ENCODE peak calls at places on chromosome 6, in four cellular contexts. F is endothelial cell of umbilical vein, G is upper lobe of right lung, A is right atrium auricular region. K is an unnamed sample.

GRCh38 chr6:149769676-149770075 is 20.1 kb downstream of the PCMT1 start:
- DNase-seq in F (no peak), G (no peak), A (no peak), K (no peak)

GRCh38 chr6:128271011-128271410 is 249.4 kb downstream of the PTPRK start:
- DNase-seq in F (no peak), G (no peak), A (no peak), K (no peak)

GRCh38 chr6:146300540-146300939 is 243.1 kb upstream of the RAB32 start:
- DNase-seq in F (no peak), G (no peak), A (no peak), K (no peak)

GRCh38 chr6:48429610-48430009 is 318.6 kb upstream of the PTCHD4 start:
- DNase-seq in F (peak; percentile 3), G (no peak), A (no peak), K (no peak)

GRCh38 chr6:138234363-138234762 is 16.1 kb upstream of the PBOV1 start:
- DNase-seq in F (no peak), G (no peak), A (no peak), K (no peak)

GRCh38 chr6:149781715-149782114 is 32.2 kb downstream of the PCMT1 start:
- DNase-seq in F (no peak), G (no peak), A (no peak), K (no peak)

GRCh38 chr6:169961772-169962561 is 210.5 kb downstream of the ERMARD start:
- DNase-seq in F (peak; percentile 40), G (peak; percentile 67), A (peak; percentile 58), K (peak; percentile 26)

GRCh38 chr6:32982702-32983492 is 14.5 kb downstream of the BRD2 start:
- DNase-seq in F (no peak), G (no peak), A (no peak), K (no peak)

GRCh38 chr6:148416309-148416965 is 73.8 kb downstream of the SASH1 start:
- DNase-seq in F (no peak), G (no peak), A (no peak), K (no peak)

GRCh38 chr6:163705923-163706322 is 291.4 kb downstream of the QKI start:
- DNase-seq in F (no peak), G (no peak), A (no peak), K (no peak)

GRCh38 chr6:31394381-31394780 is 9.0 kb upstream of the MICA start:
- DNase-seq in F (no peak), G (no peak), A (no peak), K (no peak)

GRCh38 chr6:93407186-93407585 is 12.2 kb downstream of the EPHA7 start:
- DNase-seq in F (peak; percentile 80), G (no peak), A (no peak), K (peak; percentile 85)

GRCh38 chr6:41376176-41376575 is 40.8 kb downstream of the NCR2 start:
- DNase-seq in F (no peak), G (no peak), A (no peak), K (no peak)

GRCh38 chr6:41375598-41376151 is 40.3 kb downstream of the NCR2 start:
- DNase-seq in F (no peak), G (no peak), A (no peak), K (peak; percentile 9)

GRCh38 chr6:41379314-41379713 is 43.9 kb downstream of the NCR2 start:
- DNase-seq in F (no peak), G (no peak), A (no peak), K (no peak)

GRCh38 chr6:41374618-41375590 is 39.5 kb downstream of the NCR2 start:
- DNase-seq in F (no peak), G (no peak), A (no peak), K (peak; percentile 60)

DNA sequence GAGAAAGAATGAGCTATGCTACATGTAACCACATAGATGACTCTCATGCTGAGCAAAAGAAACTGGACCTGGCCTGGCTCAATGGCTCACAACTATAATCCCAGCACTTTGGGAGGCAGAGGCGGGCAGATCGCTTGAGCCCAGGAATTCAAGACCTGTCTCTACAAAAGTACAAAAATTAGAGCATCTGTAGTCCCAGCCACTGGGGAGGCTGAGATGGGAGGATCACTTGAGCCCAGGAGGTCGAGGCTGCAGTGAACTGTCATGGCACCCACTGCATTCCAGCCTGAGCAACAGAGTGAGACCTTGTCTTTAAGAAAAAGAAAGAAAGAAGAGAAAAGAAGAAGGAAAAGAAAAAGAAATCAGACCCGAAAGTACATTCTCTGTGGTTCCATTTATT is 41.7 kb downstream of the NCR2 start:
- DNase-seq in F (no peak), G (no peak), A (no peak), K (no peak)
- H3K27me3 ChIP-seq in F (peaks cover 73% of the 10 kb centered on the region), G (peaks cover 59% of the 10 kb centered on the region), A (peaks cover 4% of the 10 kb centered on the region), K (peaks cover 93% of the 10 kb centered on the region)

GRCh38 chr6:41014780-41015179 is 24.2 kb downstream of the UNC5CL start:
- DNase-seq in F (no peak), G (no peak), A (no peak), K (no peak)
- H3K27ac ChIP-seq in F (no peak overlapping the region), G (no peak overlapping the region), A (no peak overlapping the region), K (no peak overlapping the region)

DNA sequence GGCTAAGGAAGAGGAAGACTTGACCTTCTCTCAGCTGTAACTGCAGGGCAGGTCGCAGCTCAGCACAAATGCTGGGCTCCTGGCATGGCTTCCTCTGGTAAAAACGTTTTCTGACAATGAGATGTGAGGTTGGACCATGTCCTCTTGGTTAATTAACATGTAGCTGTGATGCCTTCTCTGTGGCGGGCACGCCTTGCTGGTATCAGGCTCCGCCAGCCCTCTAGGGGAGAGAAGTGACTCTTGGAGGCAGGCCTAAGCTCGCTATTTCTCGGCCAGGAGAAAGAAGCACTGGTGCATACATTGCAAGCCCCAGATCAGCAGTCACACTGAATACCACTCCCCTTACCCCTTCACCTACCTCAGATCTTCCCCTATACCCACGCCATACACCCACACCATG is 65.0 kb downstream of the QRSL1 start:
- DNase-seq in F (no peak), G (no peak), A (no peak), K (no peak)
- H3K4me3 ChIP-seq in F (no peak overlapping the region), G (no peak overlapping the region), A (no peak overlapping the region), K (no peak overlapping the region)

DNA sequence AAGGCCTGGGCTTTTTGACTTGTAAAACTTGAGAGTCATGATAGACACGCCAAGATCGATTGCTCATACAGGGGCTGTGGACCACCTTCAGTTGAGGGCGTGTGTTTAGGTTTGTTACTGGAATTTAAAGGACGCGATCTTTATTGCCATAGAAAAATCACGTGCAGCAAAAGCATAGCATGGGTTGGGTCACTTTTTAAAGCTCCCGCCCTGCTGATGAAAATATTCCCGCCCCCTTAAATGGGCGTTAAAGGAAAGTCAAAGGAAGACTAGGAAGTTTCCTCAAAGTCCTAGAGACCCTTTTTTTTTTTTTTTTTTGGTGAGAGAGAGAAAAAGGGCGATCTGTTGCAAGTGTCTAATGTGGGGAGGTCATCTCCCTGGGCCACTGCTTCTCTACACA is 23.1 kb downstream of the TFAP2A start:
- DNase-seq in F (no peak), G (no peak), A (no peak), K (no peak)
- H3K27me3 ChIP-seq in F (peaks cover 97% of the 10 kb centered on the region), G (peaks cover 100% of the 10 kb centered on the region), A (peaks cover 23% of the 10 kb centered on the region), K (peaks cover 100% of the 10 kb centered on the region)

GRCh38 chr6:42726026-42726425 is 3.6 kb upstream of the PRPH2 start:
- DNase-seq in F (no peak), G (no peak), A (no peak), K (no peak)
- H3K27ac ChIP-seq in F (no peak overlapping the region), G (peak overlapping the region; percentile 82), A (peak overlapping the region; percentile 77), K (no peak overlapping the region)

GRCh38 chr6:157823523-157824370 is 701 bp downstream of the SNX9 start:
- DNase-seq in F (peak; percentile 92), G (peak; percentile 68), A (peak; percentile 79), K (peak; percentile 72)
- H3K4me3 ChIP-seq in F (peak overlapping the region; percentile 99), G (peak overlapping the region; percentile 82), A (peak overlapping the region; percentile 96), K (peak overlapping the region; percentile 67)